ENCODE peak calls at places on chromosomes 4 and X, in ten cellular contexts. X, J, V, L, F, D, A, S, K and T are unnamed samples.

GRCh38 chr4:2802618-2803531 is 10.0 kb downstream of the SH3BP2 start:
- DNase-seq in X (no peak), J (no peak), V (peak; percentile 57), L (peak; percentile 46), F (no peak), D (no peak), A (no peak), S (peak; percentile 61), K (no peak), T (no peak)

GRCh38 chr4:57291911-57292310 is 181.7 kb upstream of the IGFBP7 start:
- DNase-seq in X (no peak), J (peak; percentile 58), V (no peak), L (no peak), F (no peak), D (no peak), A (no peak), S (no peak), K (no peak), T (no peak)

GRCh38 chrX:114038358-114038757 is 545.5 kb upstream of the HTR2C start:
- DNase-seq in X (no peak), J (no peak), V (no peak), L (no peak), F (no peak), D (no peak), A (no peak), S (no peak), K (no peak), T (no peak)

GRCh38 chrX:119729408-119730201 is 28.8 kb upstream of the SOWAHD start:
- DNase-seq in X (peak; percentile 64), J (peak; percentile 71), V (no peak), L (no peak), F (peak; percentile 56), D (peak; percentile 83), A (peak; percentile 20), S (peak; percentile 64), K (peak; percentile 42), T (no peak)

GRCh38 chr4:123581802-123582201 is 185.2 kb downstream of the SPRY1 start:
- DNase-seq in X (no peak), J (no peak), V (no peak), L (no peak), F (no peak), D (no peak), A (no peak), S (no peak), K (no peak), T (no peak)

GRCh38 chr4:7326693-7327340 is 107.9 kb downstream of the PSAPL1 start:
- DNase-seq in X (no peak), J (no peak), V (no peak), L (peak; percentile 52), F (no peak), D (no peak), A (no peak), S (no peak), K (no peak), T (no peak)

GRCh38 chr4:102429553-102429952 is 71.6 kb upstream of the NFKB1 start:
- DNase-seq in X (no peak), J (peak; percentile 93), V (no peak), L (no peak), F (no peak), D (no peak), A (no peak), S (no peak), K (no peak), T (no peak)

GRCh38 chrX:139815771-139816170 is 107.8 kb upstream of the MCF2 start:
- DNase-seq in X (no peak), J (no peak), V (no peak), L (no peak), F (no peak), D (no peak), A (no peak), S (no peak), K (no peak), T (no peak)

GRCh38 chrX:65772842-65773241 is 105.4 kb downstream of the MSN start:
- DNase-seq in X (no peak), J (no peak), V (no peak), L (no peak), F (no peak), D (no peak), A (no peak), S (no peak), K (no peak), T (no peak)

GRCh38 chr4:94626942-94627341 is 130.8 kb upstream of the BMPR1B start:
- DNase-seq in X (no peak), J (no peak), V (no peak), L (no peak), F (no peak), D (no peak), A (no peak), S (no peak), K (no peak), T (no peak)

GRCh38 chr4:88158360-88159136 is at the start of gene ABCG2:
- DNase-seq in X (peak; percentile 3), J (peak; percentile 72), V (no peak), L (no peak), F (peak; percentile 5), D (peak; percentile 66), A (peak; percentile 17), S (peak; percentile 84), K (peak; percentile 8), T (no peak)

GRCh38 chr4:24583451-24584174 is 741 bp downstream of the DHX15 start:
- DNase-seq in X (peak; percentile 16), J (peak; percentile 77), V (peak; percentile 80), L (peak; percentile 73), F (no peak), D (peak; percentile 83), A (no peak), S (peak; percentile 78), K (peak; percentile 9), T (no peak)

GRCh38 chr4:108037884-108038283 is 48.2 kb downstream of the HADH start:
- DNase-seq in X (no peak), J (peak; percentile 17), V (no peak), L (no peak), F (no peak), D (no peak), A (no peak), S (no peak), K (no peak), T (no peak)

GRCh38 chr4:93416337-93417102 is 412.0 kb upstream of the ATOH1 start:
- DNase-seq in X (no peak), J (no peak), V (no peak), L (no peak), F (no peak), D (no peak), A (no peak), S (no peak), K (no peak), T (no peak)

GRCh38 chrX:23246001-23246400 is 88.6 kb upstream of the PTCHD1 start:
- DNase-seq in X (no peak), J (no peak), V (no peak), L (no peak), F (no peak), D (no peak), A (no peak), S (no peak), K (no peak), T (no peak)

GRCh38 chr4:57854748-57855147 is 744.6 kb upstream of the IGFBP7 start:
- DNase-seq in X (no peak), J (peak; percentile 1), V (no peak), L (no peak), F (no peak), D (no peak), A (no peak), S (no peak), K (no peak), T (no peak)

GRCh38 chr4:112927544-112927943 is 121.9 kb upstream of the ANK2 start:
- DNase-seq in X (no peak), J (no peak), V (no peak), L (no peak), F (no peak), D (no peak), A (no peak), S (no peak), K (no peak), T (no peak)

GRCh38 chr4:81198151-81198550 is 16.9 kb downstream of the PRKG2 start:
- DNase-seq in X (no peak), J (no peak), V (no peak), L (no peak), F (no peak), D (no peak), A (no peak), S (no peak), K (no peak), T (no peak)

GRCh38 chr4:137531951-137532868 is at the start of gene PCDH18:
- DNase-seq in X (no peak), J (peak; percentile 86), V (peak; percentile 90), L (peak; percentile 91), F (peak; percentile 99), D (no peak), A (no peak), S (peak; percentile 70), K (no peak), T (no peak)

GRCh38 chr4:1683371-1683902 is 676 bp downstream of the FAM53A start:
- DNase-seq in X (peak; percentile 25), J (peak; percentile 85), V (no peak), L (peak; percentile 72), F (peak; percentile 80), D (peak; percentile 36), A (no peak), S (no peak), K (no peak), T (no peak)

GRCh38 chr4:157739237-157739636 is 433.6 kb downstream of the GASK1B start:
- DNase-seq in X (no peak), J (peak; percentile 66), V (no peak), L (no peak), F (peak; percentile 6), D (peak; percentile 3), A (no peak), S (no peak), K (no peak), T (no peak)

GRCh38 chrX:86148594-86148993 is 343 bp downstream of the DACH2 start:
- DNase-seq in X (no peak), J (no peak), V (no peak), L (no peak), F (no peak), D (no peak), A (no peak), S (no peak), K (no peak), T (no peak)

GRCh38 chr4:110982486-110982885 is 359.6 kb upstream of the PITX2 start:
- DNase-seq in X (no peak), J (no peak), V (no peak), L (no peak), F (no peak), D (no peak), A (no peak), S (no peak), K (no peak), T (no peak)

GRCh38 chr4:69194166-69194565 is 20.4 kb downstream of the UGT2B11 start:
- DNase-seq in X (no peak), J (no peak), V (no peak), L (no peak), F (no peak), D (no peak), A (no peak), S (no peak), K (no peak), T (no peak)

GRCh38 chr4:26459054-26459755 is 31.1 kb downstream of the CCKAR start:
- DNase-seq in X (no peak), J (peak; percentile 70), V (no peak), L (no peak), F (peak; percentile 62), D (peak; percentile 77), A (no peak), S (no peak), K (no peak), T (peak; percentile 18)